ENCODE peak calls at places on chromosomes 6 and 20, in eight cellular contexts. J is uterus; O is CD8-positive, alpha-beta T cell; K is heart right ventricle; C is left ventricle myocardium inferior; Y is hepatocyte; Q is PC-9; R is prostate gland. X is an unnamed sample.
A peak's percentile ranks its signal among the peaks of the same experiment; 100 is the strongest.

GRCh38 chr6:113855500-113856010 is 1.6 kb upstream of the MARCKS start:
- DNase-seq in O (no peak), Q (peak; percentile 52), K (peak; percentile 30), Y (peak; percentile 42), C (peak; percentile 17), R (no peak), J (no peak), X (no peak)

GRCh38 chr20:2946988-2947961 is 74.0 kb downstream of the PTPRA start:
- DNase-seq in Y (peak; percentile 83), J (no peak), C (no peak), R (peak; percentile 12), Q (no peak), O (no peak), K (no peak), X (peak; percentile 37)

GRCh38 chr6:14396826-14397517 is 279.4 kb downstream of the CD83 start:
- DNase-seq in C (no peak), Q (no peak), O (no peak), K (no peak), J (no peak), Y (no peak), R (no peak), X (no peak)

GRCh38 chr6:19354181-19354580 is 483.0 kb upstream of the ID4 start:
- DNase-seq in Q (no peak), O (no peak), R (no peak), J (no peak), C (no peak), Y (no peak), K (no peak), X (no peak)

GRCh38 chr6:111803384-111803783 is 69.9 kb downstream of the FYN start:
- DNase-seq in O (no peak), J (no peak), K (no peak), R (no peak), Y (no peak), Q (no peak), C (no peak), X (no peak)

GRCh38 chr6:4174042-4174441 is 38.7 kb upstream of the ECI2 start:
- DNase-seq in Y (no peak), O (no peak), Q (no peak), R (no peak), J (no peak), K (no peak), C (no peak), X (no peak)

GRCh38 chr6:14559754-14560527 is 442.4 kb downstream of the CD83 start:
- DNase-seq in Q (peak; percentile 44), Y (peak; percentile 50), O (no peak), R (no peak), C (no peak), K (no peak), J (no peak), X (no peak)

GRCh38 chr6:139129284-139129683 is 5.6 kb upstream of the HECA start:
- DNase-seq in C (no peak), O (no peak), Y (no peak), K (no peak), Q (no peak), R (no peak), J (no peak), X (no peak)

GRCh38 chr6:160260283-160261119 is 1.9 kb upstream of the SLC22A2 start:
- DNase-seq in J (no peak), R (no peak), Q (no peak), O (no peak), C (no peak), K (no peak), Y (peak; percentile 55), X (no peak)

GRCh38 chr6:33583591-33584155 is 3.6 kb upstream of the BAK1 start:
- DNase-seq in Y (no peak), Q (no peak), C (no peak), R (no peak), J (no peak), K (no peak), O (no peak), X (no peak)

GRCh38 chr6:152380993-152381898 is 255.9 kb downstream of the SYNE1 start:
- DNase-seq in Q (no peak), K (peak; percentile 70), R (peak; percentile 10), C (peak; percentile 71), Y (peak; percentile 93), J (peak; percentile 85), O (no peak), X (peak; percentile 55)

GRCh38 chr6:157449610-157450009 is 68.6 kb downstream of the ZDHHC14 start:
- DNase-seq in Y (peak; percentile 28), C (no peak), R (no peak), J (no peak), O (no peak), K (no peak), Q (no peak), X (no peak)

GRCh38 chr6:168282985-168283685 is 36.4 kb downstream of the DACT2 start:
- DNase-seq in C (no peak), Y (no peak), O (no peak), K (no peak), J (no peak), Q (no peak), R (no peak), X (no peak)

DNA sequence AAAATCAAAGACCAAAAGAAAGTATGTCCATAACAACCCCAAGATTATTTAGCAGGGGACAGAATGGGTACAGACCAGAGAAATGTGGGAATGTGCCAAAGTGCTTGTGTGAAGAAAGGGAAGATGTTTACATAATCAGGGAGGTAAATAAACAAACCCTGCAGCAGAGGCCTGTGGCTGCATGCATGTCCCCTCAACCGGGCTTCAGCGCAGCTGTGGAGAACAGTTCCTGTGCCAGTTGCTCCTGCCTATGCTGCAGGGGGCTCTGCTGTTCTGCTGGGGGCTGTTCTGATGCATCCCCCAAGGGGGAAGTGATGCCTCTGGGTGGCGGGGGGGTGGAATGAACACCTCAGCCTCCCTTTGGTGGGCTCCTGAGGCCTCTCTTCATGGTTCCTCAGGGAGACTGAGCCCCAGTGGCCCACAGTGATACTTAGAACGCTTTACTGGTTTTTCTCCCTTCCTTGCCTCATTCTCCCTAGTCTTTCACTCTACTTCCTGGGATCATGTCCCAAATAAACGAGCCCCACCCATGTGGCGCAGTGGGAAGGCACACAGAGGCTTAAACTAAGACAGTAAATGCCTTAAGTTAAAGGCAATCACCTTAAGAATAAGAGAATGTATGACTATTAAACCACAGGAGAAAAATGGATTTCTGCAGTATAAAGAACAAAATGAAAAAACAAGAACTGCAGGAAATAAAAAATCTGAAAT is 23.0 kb downstream of the RAB23 start:
- DNase-seq in K (no peak), R (peak; percentile 56), C (no peak), Q (no peak), J (no peak), O (no peak), Y (no peak), X (no peak)
- TF ChIP-seq CTCF in K (no peak), R (no peak), C (no peak), Q (no peak), J (no peak), O (no peak), Y (no peak), X (no peak)

GRCh38 chr6:25042599-25042936 is 106.8 kb upstream of the RIPOR2 start:
- DNase-seq in K (no peak), R (no peak), O (no peak), Y (no peak), J (no peak), Q (no peak), C (no peak), X (no peak)
- H3K4me3 ChIP-seq in K (no peak overlapping the region), R (no peak overlapping the region), O (peak overlapping the region; percentile 52), Y (no peak overlapping the region), J (no peak overlapping the region), Q (no peak overlapping the region), C (no peak overlapping the region), X (no peak overlapping the region)

DNA sequence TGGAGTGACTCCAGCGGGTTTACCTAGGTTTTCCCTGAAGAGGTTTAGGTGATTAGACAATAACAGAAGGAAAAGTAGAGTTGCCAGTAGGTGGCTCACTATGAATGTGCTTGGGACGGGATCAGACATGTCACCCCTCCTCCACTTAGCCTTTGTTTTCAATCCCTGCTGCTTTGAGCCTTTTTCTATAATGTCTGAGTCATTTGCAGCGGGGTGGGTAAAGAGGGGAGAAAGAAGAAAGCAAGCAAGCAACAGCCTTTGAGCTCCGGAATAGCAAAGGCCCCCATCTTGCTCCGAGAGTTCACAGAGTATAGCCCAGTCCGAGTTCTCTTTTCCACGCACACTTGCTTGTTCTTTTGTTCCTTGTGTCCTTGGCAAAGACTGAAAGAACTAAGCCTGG is 129.1 kb downstream of the PACRG start:
- DNase-seq in O (no peak), Q (no peak), K (no peak), Y (peak; percentile 80), R (peak; percentile 57), C (no peak), J (no peak), X (peak; percentile 64)
- H3K27ac ChIP-seq in O (no peak overlapping the region), Q (no peak overlapping the region), K (peak overlapping the region; percentile 68), Y (peak overlapping the region; percentile 75), R (no peak overlapping the region), C (peak overlapping the region; percentile 71), J (no peak overlapping the region), X (peak overlapping the region; percentile 85)

DNA sequence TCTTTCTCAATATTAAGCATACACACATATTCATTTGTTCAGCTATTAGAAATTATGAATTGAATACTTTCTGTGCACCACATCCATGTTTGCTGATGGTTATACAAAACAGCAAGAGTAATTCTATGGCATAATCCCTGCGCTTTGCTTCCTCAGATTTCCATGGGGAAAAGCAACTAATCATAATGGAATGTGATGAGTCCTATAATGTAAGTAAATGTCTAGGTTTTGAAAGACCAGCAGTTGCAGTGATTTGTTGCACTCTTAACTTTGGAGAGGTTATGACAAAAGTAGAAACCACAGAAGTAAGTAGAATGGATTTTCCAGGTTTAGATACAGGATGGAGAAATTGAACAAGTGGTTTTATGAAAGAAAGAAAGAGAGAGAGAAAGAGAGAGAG is 652.1 kb downstream of the CBLN4 start:
- DNase-seq in C (no peak), J (no peak), Y (no peak), R (no peak), K (no peak), Q (no peak), O (no peak), X (no peak)
- TF ChIP-seq CTCF in C (no peak), J (no peak), Y (no peak), R (no peak), K (no peak), Q (no peak), O (no peak), X (no peak)

GRCh38 chr6:36599791-36600209 is 5.6 kb downstream of the SRSF3 start:
- DNase-seq in K (peak; percentile 44), R (no peak), C (no peak), Y (peak; percentile 40), O (peak; percentile 58), J (peak; percentile 35), Q (no peak), X (peak; percentile 61)
- H3K4me3 ChIP-seq in K (peak overlapping the region; percentile 89), R (peak overlapping the region; percentile 0), C (peak overlapping the region; percentile 79), Y (peak overlapping the region; percentile 11), O (peak overlapping the region; percentile 40), J (peak overlapping the region; percentile 27), Q (no peak overlapping the region), X (peak overlapping the region; percentile 86)